ENCODE peak calls at places on chromosomes 4 and X, in six cellular contexts. P is A549, L is K562, S is upper lobe of left lung, Q is HepG2, E is GM12878. X is an unnamed sample.
A peak's percentile ranks its signal among the peaks of the same experiment; 100 is the strongest.

GRCh38 chrX:115642895-115643530 is 82.0 kb downstream of the PLS3 start:
- ATAC-seq in P (no peak), Q (no peak), S (peak; percentile 74), L (no peak), E (peak; percentile 72), X (no peak)

GRCh38 chr4:85993641-85994040 is 366.2 kb downstream of the MAPK10 start:
- ATAC-seq in L (no peak), S (no peak), Q (no peak), E (no peak), P (no peak), X (no peak)

GRCh38 chr4:61254406-61254805 is 54.3 kb downstream of the ADGRL3 start:
- ATAC-seq in P (no peak), Q (no peak), L (no peak), S (no peak), E (peak; percentile 77), X (no peak)

GRCh38 chrX:56994375-56995270 is 718 bp downstream of the SPIN3 start:
- ATAC-seq in Q (peak; percentile 44), P (no peak), L (peak; percentile 52), E (peak; percentile 22), S (peak; percentile 8), X (peak; percentile 18)

GRCh38 chrX:118536204-118536603 is 40.6 kb downstream of the DOCK11 start:
- ATAC-seq in Q (no peak), P (no peak), E (peak; percentile 85), S (no peak), L (peak; percentile 41), X (no peak)

GRCh38 chr4:26887809-26888208 is 27.2 kb downstream of the STIM2 start:
- ATAC-seq in Q (no peak), S (no peak), P (no peak), E (no peak), L (no peak), X (no peak)

GRCh38 chrX:39491548-39492297 is 606.0 kb downstream of the BCOR start:
- ATAC-seq in L (peak; percentile 98), Q (no peak), S (peak; percentile 34), E (peak; percentile 86), P (no peak), X (no peak)

GRCh38 chr4:152629908-152630307 is 49.9 kb downstream of the TMEM154 start:
- ATAC-seq in S (no peak), Q (no peak), P (no peak), E (no peak), L (no peak), X (no peak)

GRCh38 chr4:67465032-67465762 is 80.1 kb downstream of the CENPC start:
- ATAC-seq in L (peak; percentile 54), S (no peak), P (no peak), E (peak; percentile 19), Q (peak; percentile 52), X (no peak)

GRCh38 chr4:3362431-3363287 is 69.8 kb downstream of the RGS12 start:
- ATAC-seq in Q (no peak), P (no peak), L (no peak), S (no peak), E (no peak), X (no peak)

GRCh38 chr4:39655866-39656265 is 17.2 kb upstream of the SMIM14 start:
- ATAC-seq in S (peak; percentile 92), Q (no peak), P (no peak), E (peak; percentile 70), L (no peak), X (peak; percentile 93)

GRCh38 chrX:9471571-9471985 is 6.7 kb downstream of the TBL1X start:
- ATAC-seq in L (no peak), S (no peak), Q (peak; percentile 78), P (no peak), E (no peak), X (no peak)

GRCh38 chr4:8127051-8127798 is 31.4 kb downstream of the ABLIM2 start:
- ATAC-seq in L (no peak), Q (no peak), E (no peak), P (no peak), S (no peak), X (no peak)

GRCh38 chr4:109947918-109948317 is 35.2 kb downstream of the EGF start:
- ATAC-seq in L (no peak), P (no peak), E (no peak), S (no peak), Q (no peak), X (no peak)

GRCh38 chr4:6019316-6020263 is 1.4 kb upstream of the C4orf50 start:
- ATAC-seq in P (peak; percentile 74), L (peak; percentile 88), S (peak; percentile 51), Q (no peak), E (peak; percentile 80), X (no peak)

GRCh38 chrX:136166221-136166855 is 19.0 kb downstream of the FHL1 start:
- ATAC-seq in P (no peak), L (peak; percentile 71), E (no peak), Q (no peak), S (no peak), X (no peak)

GRCh38 chr4:131408102-131408501 is 1741.0 kb upstream of the PCDH10 start:
- ATAC-seq in Q (no peak), S (no peak), L (no peak), P (no peak), E (no peak), X (no peak)

GRCh38 chr4:177290780-177291179 is 18.9 kb upstream of the NEIL3 start:
- ATAC-seq in P (no peak), L (no peak), S (no peak), Q (no peak), E (no peak), X (no peak)

GRCh38 chrX:138018145-138018799 is 452.3 kb downstream of the ZIC3 start:
- ATAC-seq in E (no peak), L (no peak), P (no peak), Q (no peak), S (no peak), X (no peak)

GRCh38 chrX:71652405-71652804 is 14.9 kb upstream of the LOC101059915 start:
- ATAC-seq in Q (peak; percentile 58), P (peak; percentile 74), L (peak; percentile 85), S (peak; percentile 69), E (peak; percentile 77), X (no peak)

GRCh38 chr4:182495111-182495510 is 251.9 kb downstream of the TENM3 start:
- ATAC-seq in P (no peak), L (no peak), E (no peak), S (no peak), Q (no peak), X (no peak)

GRCh38 chr4:152115794-152116193 is 355.0 kb upstream of the GATB start:
- ATAC-seq in Q (no peak), S (no peak), P (no peak), E (no peak), L (no peak), X (no peak)

GRCh38 chr4:148270600-148270999 is 171.6 kb downstream of the NR3C2 start:
- ATAC-seq in E (no peak), L (no peak), Q (no peak), P (no peak), S (no peak), X (no peak)

GRCh38 chrX:136867096-136867491 is 13.4 kb downstream of the RBMX start:
- ATAC-seq in Q (no peak), L (peak; percentile 5), P (peak; percentile 26), S (no peak), E (no peak), X (peak; percentile 62)

GRCh38 chr4:163474027-163474426 is 473 bp upstream of the TKTL2 start:
- ATAC-seq in P (no peak), Q (no peak), E (peak; percentile 65), S (no peak), L (no peak), X (no peak)

GRCh38 chr4:5720157-5720850 is 9.3 kb downstream of the EVC start:
- ATAC-seq in L (no peak), S (no peak), E (no peak), P (no peak), Q (no peak), X (no peak)

GRCh38 chr4:2977116-2978097 is 14.0 kb downstream of the GRK4 start:
- ATAC-seq in L (peak; percentile 54), P (peak; percentile 45), Q (peak; percentile 60), S (no peak), E (no peak), X (no peak)

GRCh38 chr4:159071178-159071968 is 31.5 kb upstream of the RAPGEF2 start:
- ATAC-seq in L (peak; percentile 32), P (no peak), Q (peak; percentile 93), S (no peak), E (no peak), X (no peak)

GRCh38 chr4:90148574-90149170 is 21.5 kb downstream of the CCSER1 start:
- ATAC-seq in E (no peak), Q (no peak), L (no peak), P (no peak), S (no peak), X (no peak)

DNA sequence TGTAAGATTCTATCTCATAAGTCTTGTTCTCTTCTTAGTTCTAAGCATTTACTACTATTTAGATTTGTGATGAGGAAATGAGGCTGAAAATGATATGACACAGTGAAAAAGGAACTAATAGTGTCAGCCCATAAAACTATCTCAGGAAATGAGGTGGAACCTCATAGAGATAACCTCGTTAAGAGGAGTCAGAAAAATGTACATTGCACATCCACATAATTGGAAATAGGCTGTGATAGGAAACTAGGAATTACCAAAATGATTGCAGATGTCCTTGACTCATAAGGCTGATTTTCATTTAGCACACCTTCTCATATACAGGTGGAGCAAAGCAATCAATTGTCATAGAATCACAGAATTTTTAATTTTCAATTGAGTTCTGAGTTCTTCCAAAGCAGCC is 26.8 kb downstream of the ANXA10 start:
- ATAC-seq in Q (no peak), L (no peak), E (no peak), S (no peak), P (no peak), X (no peak)
- TF ChIP-seq EP300 in Q (no peak), L (no peak), E (no peak), S (no peak), P (no peak), X (no peak)

GRCh38 chrX:140572724-140573123 is 67.9 kb upstream of the SOX3 start:
- ATAC-seq in L (no peak), S (peak; percentile 45), E (peak; percentile 93), P (peak; percentile 81), Q (peak; percentile 74), X (no peak)
- TF ChIP-seq CTCF in L (no peak), S (peak; percentile 11), E (peak; percentile 66), P (peak; percentile 52), Q (peak; percentile 60), X (no peak)

GRCh38 chr4:107794001-107794400 is 30.7 kb upstream of the SGMS2 start:
- ATAC-seq in S (no peak), E (no peak), Q (no peak), P (no peak), L (no peak), X (no peak)

GRCh38 chr4:107792691-107793090 is 32.0 kb upstream of the SGMS2 start:
- ATAC-seq in Q (no peak), P (no peak), L (no peak), E (no peak), S (no peak), X (no peak)

DNA sequence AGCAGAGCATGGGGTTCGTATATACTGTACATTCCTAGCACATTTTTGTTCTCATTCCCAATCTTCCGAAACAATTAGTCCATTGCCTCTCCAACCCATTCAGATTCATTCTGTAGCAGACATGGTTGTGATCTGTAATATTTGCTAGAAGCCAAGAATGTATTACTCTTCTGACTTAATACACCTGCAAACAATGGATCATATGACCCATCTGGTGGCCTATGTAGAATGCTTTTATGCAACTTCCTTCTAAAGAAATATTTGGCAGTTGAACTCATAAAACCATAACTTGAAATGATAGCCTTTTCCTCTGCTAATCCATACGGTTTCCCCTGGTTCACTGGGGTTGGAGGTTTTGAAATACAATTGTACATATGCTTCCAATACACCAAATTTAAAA is 32.8 kb upstream of the SGMS2 start:
- ATAC-seq in L (no peak), Q (no peak), P (no peak), E (no peak), S (no peak), X (no peak)
- TF ChIP-seq EP300 in L (no peak), Q (no peak), P (no peak), E (no peak), S (no peak), X (no peak)

GRCh38 chr4:95599777-95600436 is 51.1 kb upstream of the UNC5C start:
- ATAC-seq in E (peak; percentile 97), Q (no peak), S (peak; percentile 26), P (no peak), L (no peak), X (no peak)
- TF ChIP-seq CTCF in E (no peak), Q (no peak), S (no peak), P (no peak), L (no peak), X (no peak)

X was measured in gastroesophageal sphincter.